ENCODE peak calls at places on chromosomes 1 and 21, in five cellular contexts. C, Q, O, P and F are unnamed samples.

GRCh38 chr1:230248876-230249275 is 177.3 kb downstream of the PGBD5 start:
- DNase-seq in O (no peak), P (no peak), C (peak), Q (no peak), F (peak)

GRCh38 chr1:76494807-76495206 is 372.5 kb upstream of the ST6GALNAC5 start:
- DNase-seq in C (no peak), O (no peak), Q (no peak), P (no peak), F (no peak)

GRCh38 chr1:16630661-16631247 is 17.4 kb upstream of the NBPF1 start:
- DNase-seq in C (no peak), Q (no peak), O (peak), P (no peak), F (no peak)

GRCh38 chr1:99086057-99086456 is 81.4 kb upstream of the PLPPR5 start:
- DNase-seq in O (no peak), P (no peak), C (no peak), Q (no peak), F (no peak)

GRCh38 chr21:31888936-31889371 is 16.1 kb downstream of the HUNK start:
- DNase-seq in P (peak), C (no peak), Q (no peak), O (no peak), F (no peak)

GRCh38 chr1:85330711-85331290 is 54.4 kb upstream of the BCL10 start:
- DNase-seq in Q (peak), P (peak), O (no peak), C (peak), F (peak)

GRCh38 chr1:229341811-229342304 is 989 bp downstream of the CCSAP start:
- DNase-seq in C (peak), O (no peak), Q (no peak), P (no peak), F (peak)

GRCh38 chr1:95127380-95127779 is 10.2 kb downstream of the TLCD4 start:
- DNase-seq in O (no peak), C (no peak), P (no peak), Q (no peak), F (no peak)

GRCh38 chr1:221470000-221470698 is 271.7 kb downstream of the DUSP10 start:
- DNase-seq in O (no peak), C (no peak), P (peak), Q (no peak), F (no peak)

GRCh38 chr1:55060133-55060999 is 21.0 kb downstream of the PCSK9 start:
- DNase-seq in C (no peak), P (peak), Q (peak), O (no peak), F (peak)

GRCh38 chr1:208565761-208566440 is 321.7 kb upstream of the PLXNA2 start:
- DNase-seq in O (no peak), Q (peak), P (no peak), C (no peak), F (no peak)

GRCh38 chr1:22347854-22348760 is 103.5 kb upstream of the ZBTB40 start:
- DNase-seq in P (peak), Q (no peak), C (no peak), O (no peak), F (no peak)

GRCh38 chr1:61152066-61152465 is 69.7 kb downstream of the NFIA start:
- DNase-seq in Q (no peak), O (no peak), P (no peak), C (no peak), F (no peak)

GRCh38 chr1:51699376-51699775 is 82.5 kb downstream of the OSBPL9 start:
- DNase-seq in C (no peak), O (no peak), Q (no peak), P (no peak), F (no peak)

GRCh38 chr1:21324368-21325137 is 34.3 kb upstream of the ECE1 start:
- DNase-seq in O (peak), Q (peak), C (peak), P (peak), F (peak)

GRCh38 chr1:224592636-224593579 is 23.2 kb upstream of the CNIH3 start:
- DNase-seq in C (peak), Q (peak), P (peak), O (no peak), F (peak)

GRCh38 chr1:171585715-171586114 is 36.3 kb upstream of the MYOCOS start:
- DNase-seq in C (no peak), P (peak), Q (no peak), O (no peak), F (no peak)

GRCh38 chr1:227901906-227902640 is 45.7 kb downstream of the WNT9A start:
- DNase-seq in Q (no peak), P (no peak), O (peak), C (peak), F (no peak)

GRCh38 chr1:78432016-78432415 is 58.8 kb upstream of the PTGFR start:
- DNase-seq in P (no peak), C (no peak), O (no peak), Q (no peak), F (no peak)

DNA sequence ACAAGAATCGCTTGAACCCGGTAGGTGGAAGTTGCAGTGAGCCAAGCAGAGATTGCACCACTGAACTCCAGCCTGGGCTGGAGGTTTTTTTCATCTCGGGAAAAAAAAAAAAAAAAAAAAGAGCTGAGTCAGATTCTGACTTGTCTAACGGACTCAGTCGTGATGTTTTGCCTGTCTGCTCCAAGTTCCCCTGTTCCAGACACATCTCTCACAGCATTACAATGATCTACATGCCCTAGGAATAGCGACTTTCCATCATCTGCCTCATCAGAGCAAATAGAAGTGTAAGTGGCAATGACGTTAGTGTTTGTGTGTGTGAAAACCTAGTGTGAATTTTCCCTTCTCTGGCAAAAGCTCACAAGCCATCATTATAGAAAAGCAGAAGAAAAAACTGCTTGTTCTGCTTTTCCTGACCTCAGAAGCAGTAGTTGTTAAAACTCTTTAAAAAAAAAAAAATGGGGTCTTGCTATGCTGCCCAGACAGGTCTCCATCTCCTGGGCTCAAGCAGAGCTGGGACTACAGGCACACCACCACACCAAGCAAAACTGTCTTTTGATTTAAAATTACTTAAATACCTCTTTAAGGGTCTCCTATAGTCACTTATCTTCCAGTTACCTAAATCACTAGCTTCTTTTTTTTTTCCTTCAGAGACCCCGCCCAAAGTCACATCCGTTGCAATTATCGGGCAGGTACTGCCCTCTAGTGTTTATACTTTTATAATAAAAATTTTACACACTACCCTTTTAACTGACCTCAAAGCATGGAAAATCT is 37.3 kb downstream of the PLEKHO1 start:
- DNase-seq in P (peak), C (peak), O (no peak), Q (peak), F (peak)
- TF ChIP-seq CTCF in P (peak), C (peak), O (peak), Q (peak), F (peak)

DNA sequence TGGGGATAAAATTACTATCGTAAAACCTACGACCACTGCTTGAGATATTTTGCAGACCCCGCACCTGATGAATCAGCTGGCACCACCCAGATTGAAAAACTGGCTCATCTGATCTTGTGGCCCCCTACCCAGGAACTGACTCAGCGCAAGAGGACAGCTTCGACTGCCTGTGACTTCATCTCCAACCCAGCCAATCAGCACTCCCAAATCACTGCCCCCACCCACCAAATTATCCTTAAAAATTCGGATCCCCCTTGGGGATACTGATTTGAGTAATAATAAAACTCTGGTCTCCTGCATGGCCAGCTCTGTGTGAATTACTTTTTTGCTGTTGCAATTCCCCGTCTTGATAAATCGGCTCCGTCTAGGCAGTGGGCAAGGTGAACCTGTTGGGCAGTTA is 81.4 kb downstream of the EDEM3 start:
- DNase-seq in P (no peak), Q (no peak), C (no peak), O (no peak), F (no peak)
- H3K4me3 ChIP-seq in P (no peak), Q (no peak), C (no peak), O (no peak), F (no peak)

DNA sequence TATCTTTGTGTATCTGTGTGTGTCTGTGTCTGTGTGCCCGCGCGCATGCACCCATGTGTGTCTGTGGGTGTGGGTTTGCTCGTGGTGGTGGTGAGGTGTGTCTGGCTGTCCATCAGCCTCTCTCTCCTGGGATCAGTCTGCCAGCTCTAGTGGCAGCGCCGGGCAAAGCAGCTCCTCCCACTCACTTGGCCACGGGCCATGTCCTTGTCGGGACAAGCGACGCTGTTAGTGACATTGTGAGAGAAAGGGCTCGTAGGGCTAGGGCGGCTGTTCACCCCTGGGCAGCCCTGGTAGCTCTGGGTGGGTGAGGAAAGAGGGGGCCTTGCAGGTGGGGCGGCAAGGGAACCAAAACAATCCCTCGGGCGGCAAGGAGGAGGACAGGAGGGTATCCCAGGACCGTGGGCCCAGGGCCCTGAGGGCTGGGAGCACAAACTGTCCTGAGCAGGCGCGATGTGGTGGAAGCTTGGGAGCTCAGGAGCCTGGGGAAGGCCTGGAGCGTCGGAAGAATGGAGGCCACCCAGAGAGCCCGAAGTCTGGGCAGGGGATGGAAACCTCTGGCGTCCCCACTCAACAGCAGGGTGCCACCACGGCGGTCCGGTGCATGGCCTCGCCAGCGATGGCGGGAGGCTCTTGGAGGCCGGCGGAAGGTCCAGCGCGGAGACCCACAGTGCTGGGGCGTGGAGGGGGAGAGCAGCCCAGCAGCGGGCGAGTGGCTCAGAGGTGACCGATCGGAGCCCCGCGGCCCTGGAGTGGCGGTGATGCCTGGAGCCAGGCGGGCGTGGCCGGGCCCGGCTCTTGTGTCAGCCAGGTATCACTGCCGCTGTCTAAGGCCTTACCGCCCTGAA is 140.5 kb downstream of the LIPI start:
- DNase-seq in Q (no peak), P (no peak), O (no peak), C (no peak), F (no peak)
- TF ChIP-seq CTCF in Q (no peak), P (no peak), O (no peak), C (no peak), F (no peak)

GRCh38 chr1:46061146-46061545 is 71.3 kb downstream of the PIK3R3 start:
- DNase-seq in P (no peak), C (no peak), O (no peak), Q (no peak), F (no peak)

GRCh38 chr1:46065405-46065804 is 67.0 kb downstream of the PIK3R3 start:
- DNase-seq in P (peak), C (no peak), O (no peak), Q (no peak), F (peak)

GRCh38 chr1:46058936-46059335 is 73.5 kb downstream of the PIK3R3 start:
- DNase-seq in Q (no peak), C (no peak), P (no peak), O (no peak), F (no peak)

GRCh38 chr1:46064708-46065107 is 67.7 kb downstream of the PIK3R3 start:
- DNase-seq in O (no peak), Q (no peak), C (no peak), P (no peak), F (no peak)

GRCh38 chr1:46062651-46063319 is 69.6 kb downstream of the PIK3R3 start:
- DNase-seq in C (no peak), P (no peak), Q (no peak), O (no peak), F (peak)
- H3K4me3 ChIP-seq in C (no peak), P (no peak), Q (no peak), O (no peak), F (no peak)

GRCh38 chr1:150161747-150162581 is 12.2 kb downstream of the PLEKHO1 start:
- DNase-seq in C (peak), P (peak), Q (peak), O (no peak), F (no peak)
- TF ChIP-seq CTCF in C (no peak), P (no peak), Q (peak), O (no peak), F (no peak)